ENCODE peak calls at places on chromosomes 16 and 17, in seven cellular contexts. V is IMR-90, O is gastrocnemius medialis, K is body of pancreas, B is endothelial cell of umbilical vein, T is thyroid gland, X is K562. R is an unnamed sample.

GRCh38 chr16:89349947-89350633 is 132.6 kb downstream of the ZNF778 start:
- DNase-seq in B (no peak), X (no peak), V (no peak), K (no peak), O (no peak), T (no peak), R (no peak)

GRCh38 chr17:38879878-38880727 is 10.2 kb downstream of the LASP1 start:
- DNase-seq in B (peak), O (no peak), V (peak), K (peak), X (peak), T (peak), R (peak)

GRCh38 chr16:87274808-87275207 is 42.4 kb downstream of the C16orf95 start:
- DNase-seq in B (no peak), T (no peak), K (no peak), O (no peak), V (peak), X (no peak), R (no peak)

GRCh38 chr17:51630101-51630671 is 369.8 kb downstream of the UTP18 start:
- DNase-seq in O (peak), X (no peak), T (no peak), V (no peak), B (no peak), K (no peak), R (no peak)

GRCh38 chr16:57862698-57863433 is 60.6 kb upstream of the KIFC3 start:
- DNase-seq in X (no peak), T (no peak), K (no peak), B (no peak), O (no peak), V (no peak), R (no peak)

GRCh38 chr16:88703486-88704309 is 2.5 kb downstream of the RNF166 start:
- DNase-seq in K (peak), V (no peak), T (no peak), X (no peak), B (peak), O (no peak), R (no peak)

GRCh38 chr17:14731591-14731990 is 430.7 kb downstream of the HS3ST3B1 start:
- DNase-seq in V (no peak), B (no peak), X (no peak), K (no peak), O (no peak), T (no peak), R (no peak)

GRCh38 chr16:30602595-30603277 is 7.5 kb downstream of the ZNF689 start:
- DNase-seq in X (no peak), V (peak), B (no peak), T (no peak), O (no peak), K (peak), R (no peak)

GRCh38 chr17:76072149-76072858 is at the start of gene SRP68:
- DNase-seq in K (peak), X (peak), B (peak), O (peak), T (peak), V (peak), R (peak)

GRCh38 chr16:10078541-10078949 is 103.7 kb downstream of the GRIN2A start:
- DNase-seq in O (no peak), T (no peak), B (no peak), V (no peak), K (no peak), X (no peak), R (no peak)

DNA sequence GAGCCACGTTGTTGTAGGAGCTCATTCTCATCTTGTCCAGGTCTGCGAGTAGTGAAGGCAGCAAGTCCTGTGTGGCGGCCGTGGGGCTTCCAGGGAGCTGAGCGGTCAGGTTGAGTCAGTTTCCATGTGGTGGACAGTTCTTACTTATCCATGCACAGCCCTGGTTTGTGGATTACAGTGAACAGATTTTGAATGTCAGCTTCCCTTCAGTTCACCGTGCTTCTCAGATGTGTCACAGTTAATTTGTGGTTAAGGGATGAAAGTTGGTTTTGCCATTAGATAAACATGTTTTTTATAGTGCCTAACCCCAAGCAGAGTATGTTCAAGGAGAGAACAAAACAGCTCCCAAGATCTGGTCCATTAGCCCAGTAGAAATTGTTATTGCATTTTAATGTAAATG is 103.1 kb downstream of the RPTOR start:
- DNase-seq in V (peak), T (no peak), O (no peak), X (no peak), B (no peak), K (no peak), R (no peak)
- H3K4me3 ChIP-seq in V (no peak), T (no peak), O (no peak), X (no peak), B (no peak), K (no peak), R (no peak)

GRCh38 chr17:59693582-59693981 is 13.6 kb downstream of the PTRH2 start:
- DNase-seq in K (no peak), B (no peak), T (no peak), O (no peak), V (no peak), X (no peak), R (no peak)
- TF ChIP-seq POLR2A in K (no peak), B (no peak), T (no peak), O (no peak), V (no peak), X (no peak), R (no peak)

DNA sequence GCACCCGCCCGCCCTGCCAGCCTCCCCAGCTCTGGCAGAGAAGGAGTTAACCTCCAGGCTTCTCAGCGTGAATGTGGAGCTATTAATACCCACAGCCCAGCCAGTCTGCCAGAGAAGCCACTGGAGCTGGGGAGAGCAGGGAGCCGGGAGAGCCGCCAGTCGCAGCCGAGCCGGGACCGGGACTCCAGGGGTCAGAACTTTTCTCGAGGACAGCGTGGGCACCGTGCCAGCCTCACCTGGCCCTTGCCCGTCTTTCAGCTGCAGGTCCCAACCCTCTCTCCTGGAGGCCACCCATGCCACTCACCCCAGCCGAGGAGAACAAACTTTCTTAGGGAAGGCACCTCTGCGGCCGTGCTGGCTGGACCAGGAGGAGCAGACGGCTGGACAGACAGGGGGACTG is 33.8 kb upstream of the SBK1 start:
- DNase-seq in B (no peak), O (peak), K (peak), X (no peak), T (peak), V (peak), R (peak)
- H3K4me3 ChIP-seq in B (no peak), O (peak), K (no peak), X (no peak), T (no peak), V (no peak), R (no peak)

DNA sequence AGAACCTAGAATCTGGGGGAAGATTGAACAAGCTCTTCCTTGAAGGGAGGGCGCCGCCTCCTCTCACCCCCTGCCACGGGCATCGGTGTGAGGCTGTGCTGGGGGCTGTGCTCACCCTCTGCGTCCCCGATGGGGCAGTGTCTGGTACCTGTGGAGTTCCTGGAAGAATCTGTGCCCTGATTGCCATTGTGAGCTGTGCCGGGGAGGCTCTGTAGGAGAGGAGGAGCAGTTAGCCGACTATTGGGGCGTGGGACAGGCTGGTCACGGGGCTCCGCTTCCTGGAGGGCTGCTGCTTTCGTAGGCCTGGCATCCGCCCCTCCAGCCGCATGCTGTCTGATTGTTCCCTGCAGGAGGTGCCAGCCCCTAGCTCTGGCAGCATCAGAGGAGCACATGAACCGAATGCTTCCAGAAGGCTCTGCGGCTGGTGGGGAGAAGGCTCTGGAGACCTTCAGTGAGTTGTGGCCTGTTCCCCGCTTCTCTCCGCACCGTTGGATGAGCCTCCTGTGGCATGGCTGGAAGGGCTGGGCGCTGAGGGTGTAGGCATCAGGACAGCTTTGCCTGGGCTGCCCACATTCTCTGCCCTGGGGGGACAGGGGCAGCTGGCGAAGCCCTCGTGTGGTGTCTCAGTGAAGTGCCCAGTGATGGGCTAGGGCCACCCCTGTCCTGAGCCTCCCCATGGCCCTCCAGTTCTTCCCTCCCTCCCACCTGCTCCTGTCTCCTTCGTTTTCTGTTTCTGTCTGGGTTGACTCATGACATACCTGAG is 86.9 kb downstream of the SEC14L1 start:
- DNase-seq in X (no peak), T (peak), K (no peak), V (no peak), B (peak), O (no peak), R (no peak)
- TF ChIP-seq POLR2A in X (no peak), T (no peak), K (peak), V (no peak), B (no peak), O (peak), R (no peak)

DNA sequence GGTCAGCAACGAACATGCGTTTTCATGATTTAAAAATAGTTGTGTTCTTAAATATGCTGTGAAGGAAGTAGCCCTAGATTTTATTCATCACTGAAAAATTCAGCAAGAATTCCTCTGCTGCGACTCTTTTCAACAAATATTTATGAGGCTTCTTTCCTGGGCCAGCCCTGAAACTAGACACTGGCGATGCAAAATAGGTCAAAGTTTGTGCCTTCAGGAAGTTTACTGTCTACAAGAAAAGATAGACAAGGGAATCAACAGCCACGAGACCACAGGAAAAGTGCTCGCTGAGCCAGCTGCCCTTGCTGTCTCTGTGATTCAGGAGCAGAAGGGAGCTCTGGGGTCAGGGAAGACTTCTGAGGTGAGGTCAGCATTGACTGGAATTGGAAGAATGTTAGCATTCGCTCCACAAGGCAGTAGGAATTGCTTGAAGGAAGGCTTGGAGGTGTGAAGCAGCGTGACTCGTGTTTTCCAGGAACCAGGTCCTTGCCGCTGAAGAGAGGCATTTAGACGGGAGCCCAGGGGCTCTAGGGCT is 1.9 kb upstream of the RPL26 start:
- DNase-seq in V (peak), X (no peak), O (no peak), B (peak), K (no peak), T (no peak), R (no peak)
- H3K4me3 ChIP-seq in V (no peak), X (no peak), O (no peak), B (no peak), K (no peak), T (no peak), R (no peak)

GRCh38 chr16:11779074-11779473 is 18.0 kb downstream of the ZC3H7A start:
- DNase-seq in O (no peak), V (no peak), T (no peak), X (no peak), K (no peak), B (no peak), R (no peak)

GRCh38 chr16:11784048-11784780 is 12.8 kb downstream of the ZC3H7A start:
- DNase-seq in V (no peak), K (no peak), X (no peak), B (no peak), O (no peak), T (no peak), R (no peak)

GRCh38 chr16:11780988-11781680 is 15.9 kb downstream of the ZC3H7A start:
- DNase-seq in T (no peak), V (peak), O (no peak), B (no peak), X (no peak), K (no peak), R (no peak)

GRCh38 chr16:11781773-11782172 is 15.3 kb downstream of the ZC3H7A start:
- DNase-seq in K (no peak), V (no peak), X (no peak), T (no peak), B (peak), O (no peak), R (no peak)

DNA sequence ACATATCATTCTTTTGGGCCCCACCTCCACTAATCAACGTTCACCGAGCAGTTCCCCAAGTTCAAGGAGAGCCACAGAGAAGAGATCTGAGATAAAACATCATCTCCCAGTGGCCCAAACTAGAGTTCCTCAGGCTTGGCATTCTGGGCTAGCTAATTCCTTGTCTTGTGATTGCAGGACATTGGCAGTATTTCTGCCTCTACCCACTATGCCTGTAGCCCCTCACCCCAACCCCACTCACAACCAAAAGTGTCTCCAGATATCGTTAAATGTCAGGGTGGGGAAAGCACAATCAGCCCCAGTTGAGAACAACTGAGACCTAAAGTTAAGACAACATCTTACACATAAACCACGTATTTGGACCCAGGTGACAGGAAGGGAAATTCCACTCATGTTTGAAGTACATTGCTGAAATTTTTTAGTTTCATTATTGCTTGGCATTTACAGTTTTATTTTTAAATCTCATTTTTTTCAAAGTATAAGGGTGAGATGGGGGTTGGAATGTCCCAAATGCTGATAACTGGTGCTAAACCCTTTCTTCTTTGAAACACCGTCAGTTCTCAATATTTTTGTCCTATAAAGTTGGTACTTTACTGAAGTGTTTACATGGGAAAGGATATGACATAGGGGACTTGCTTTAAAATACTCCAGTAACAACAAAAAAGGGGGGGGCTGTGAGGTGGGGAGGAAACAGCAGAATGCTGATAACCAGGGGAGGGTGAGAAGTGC is 13.6 kb downstream of the ZC3H7A start:
- DNase-seq in B (peak), T (no peak), V (peak), K (no peak), O (no peak), X (peak), R (no peak)
- TF ChIP-seq POLR2A in B (no peak), T (no peak), V (no peak), K (no peak), O (peak), X (no peak), R (no peak)

DNA sequence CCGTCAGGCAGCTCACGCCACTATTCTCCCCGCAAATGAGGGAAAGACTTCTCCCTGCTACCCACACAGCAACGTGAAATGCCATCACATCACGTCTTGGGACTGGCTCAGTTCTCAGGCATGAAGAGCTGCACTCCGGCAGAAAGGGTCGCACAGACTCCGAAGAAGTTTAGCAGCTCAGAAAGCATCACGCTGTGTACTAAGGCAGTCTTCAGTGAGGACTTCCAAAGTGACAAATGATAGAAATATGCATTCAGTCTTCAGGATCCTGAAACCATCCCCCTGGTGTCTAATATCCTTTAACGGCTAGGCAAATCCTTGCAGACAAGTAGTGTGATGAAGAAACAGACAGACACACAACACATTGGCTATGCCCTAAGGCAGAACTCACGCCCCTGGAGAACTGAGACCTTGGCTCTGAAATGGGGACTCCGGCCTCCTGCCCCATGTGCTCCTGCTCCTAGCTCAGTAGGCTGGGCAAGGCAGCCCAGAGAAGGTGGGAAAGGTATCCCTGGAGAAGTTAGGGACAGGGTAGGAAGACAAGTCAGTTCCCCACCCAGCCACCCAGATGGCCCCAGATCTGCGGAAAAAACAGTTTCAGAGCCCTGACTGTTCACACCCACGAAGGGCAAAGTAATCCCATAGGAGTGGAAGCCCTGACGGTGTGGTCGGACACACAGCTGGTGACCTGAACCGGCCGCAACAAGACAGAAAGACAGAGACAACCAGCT is 1.6 kb downstream of the XYLT1 start:
- DNase-seq in B (no peak), K (no peak), X (no peak), V (peak), O (no peak), T (no peak), R (no peak)
- H3K4me3 ChIP-seq in B (no peak), K (no peak), X (no peak), V (peak), O (peak), T (peak), R (peak)

GRCh38 chr16:72195609-72196008 is 23.7 kb upstream of the PMFBP1 start:
- DNase-seq in V (no peak), T (no peak), X (no peak), K (no peak), O (no peak), B (no peak), R (no peak)
- TF ChIP-seq POLR2A in V (no peak), T (no peak), X (no peak), K (no peak), O (no peak), B (no peak), R (no peak)

DNA sequence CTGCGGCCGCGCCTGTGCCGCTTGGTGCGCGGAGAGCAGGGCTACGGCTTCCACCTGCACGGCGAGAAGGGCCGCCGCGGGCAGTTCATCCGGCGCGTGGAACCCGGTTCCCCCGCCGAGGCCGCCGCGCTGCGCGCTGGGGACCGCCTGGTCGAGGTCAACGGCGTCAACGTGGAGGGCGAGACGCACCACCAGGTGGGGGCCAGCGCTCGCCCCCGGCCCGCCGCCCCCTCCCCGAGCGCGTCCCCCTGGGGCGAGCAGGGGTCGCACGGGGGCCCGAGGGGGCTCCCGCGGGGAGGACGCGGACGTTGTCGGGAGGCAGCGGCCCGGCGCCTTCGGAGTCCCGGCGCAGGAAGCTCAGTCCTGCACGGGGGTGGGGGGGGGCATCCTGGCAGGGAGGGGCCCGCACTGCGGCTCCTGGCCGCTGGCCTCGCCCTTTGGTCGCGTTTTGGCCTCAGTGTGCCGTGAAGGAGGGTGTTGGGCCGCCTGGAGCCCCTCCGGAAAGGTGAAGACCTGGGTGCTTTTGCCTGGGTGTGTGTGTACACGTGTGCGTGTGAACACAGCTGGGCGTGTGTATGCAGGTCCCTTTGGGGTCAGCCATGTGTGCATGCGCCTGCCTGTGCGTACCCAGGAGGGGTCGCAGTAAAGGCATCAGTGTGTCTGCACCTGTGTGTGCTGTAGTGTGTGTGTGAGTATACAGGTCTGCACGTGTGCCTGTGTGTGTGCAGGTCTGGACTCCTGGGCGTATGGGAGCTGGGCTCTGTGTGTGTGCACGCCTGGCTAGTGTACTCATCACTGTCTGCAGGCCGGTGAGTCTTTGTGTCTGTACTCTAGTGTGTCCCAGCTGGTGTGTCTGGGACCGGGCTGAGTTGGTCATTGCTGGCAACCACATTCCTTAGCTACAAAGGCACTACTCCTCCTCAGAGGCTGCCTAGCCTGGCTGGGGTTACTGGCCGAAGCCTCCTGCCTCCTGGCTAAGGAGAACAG is 615 bp downstream of the NHERF2 start:
- DNase-seq in X (peak), B (peak), O (no peak), K (no peak), V (peak), T (no peak), R (peak)
- H3K4me3 ChIP-seq in X (peak), B (peak), O (peak), K (peak), V (peak), T (no peak), R (peak)

R was measured in testis.